ENCODE peak calls at places on chromosome X, in eight cellular contexts. One of them, this sample, is unnamed.

GRCh38 chrX:23525531-23525930 is 141.8 kb upstream of the PRDX4 start:
- DNase-seq in RCC 7860: no peak
- DNase-seq in D341Med: no peak
- DNase-seq in CD4-positive, alpha-beta T cell: no peak
- DNase-seq in Daoy: no peak
- DNase-seq in activated naive CD8-positive, alpha-beta T cell treated with anti-CD3 and anti-CD28 coated beads for 36 hours: no peak
- DNase-seq in right cardiac atrium: no peak
- DNase-seq in BJ: no peak
- DNase-seq in this sample: no peak

GRCh38 chrX:46762963-46763362 is 4.0 kb upstream of the SLC9A7 start:
- DNase-seq in D341Med: no peak
- DNase-seq in activated naive CD8-positive, alpha-beta T cell treated with anti-CD3 and anti-CD28 coated beads for 36 hours: no peak
- DNase-seq in right cardiac atrium: no peak
- DNase-seq in CD4-positive, alpha-beta T cell: no peak
- DNase-seq in RCC 7860: no peak
- DNase-seq in Daoy: no peak
- DNase-seq in BJ: no peak
- DNase-seq in this sample: no peak

GRCh38 chrX:40202456-40202855 is 104.7 kb upstream of the BCOR start:
- DNase-seq in Daoy: no peak
- DNase-seq in D341Med: no peak
- DNase-seq in activated naive CD8-positive, alpha-beta T cell treated with anti-CD3 and anti-CD28 coated beads for 36 hours: no peak
- DNase-seq in RCC 7860: no peak
- DNase-seq in CD4-positive, alpha-beta T cell: no peak
- DNase-seq in BJ: no peak
- DNase-seq in right cardiac atrium: no peak
- DNase-seq in this sample: no peak

GRCh38 chrX:37599735-37600134 is 28.3 kb downstream of the LANCL3 start:
- DNase-seq in BJ: no peak
- DNase-seq in D341Med: no peak
- DNase-seq in Daoy: no peak
- DNase-seq in RCC 7860: no peak
- DNase-seq in CD4-positive, alpha-beta T cell: no peak
- DNase-seq in right cardiac atrium: no peak
- DNase-seq in activated naive CD8-positive, alpha-beta T cell treated with anti-CD3 and anti-CD28 coated beads for 36 hours: no peak
- DNase-seq in this sample: no peak

GRCh38 chrX:110743679-110744340 is 51.8 kb downstream of the CHRDL1 start:
- DNase-seq in Daoy: no peak
- DNase-seq in RCC 7860: no peak
- DNase-seq in D341Med: no peak
- DNase-seq in BJ: peak; percentile 44
- DNase-seq in CD4-positive, alpha-beta T cell: no peak
- DNase-seq in activated naive CD8-positive, alpha-beta T cell treated with anti-CD3 and anti-CD28 coated beads for 36 hours: no peak
- DNase-seq in right cardiac atrium: no peak
- DNase-seq in this sample: no peak

GRCh38 chrX:111519215-111519614 is 7.8 kb downstream of the SERTM2 start:
- DNase-seq in Daoy: no peak
- DNase-seq in CD4-positive, alpha-beta T cell: no peak
- DNase-seq in right cardiac atrium: no peak
- DNase-seq in activated naive CD8-positive, alpha-beta T cell treated with anti-CD3 and anti-CD28 coated beads for 36 hours: no peak
- DNase-seq in RCC 7860: peak; percentile 5
- DNase-seq in BJ: no peak
- DNase-seq in D341Med: no peak
- DNase-seq in this sample: peak; percentile 9

GRCh38 chrX:155027509-155028066 is 944 bp downstream of the FUNDC2 start:
- DNase-seq in BJ: no peak
- DNase-seq in right cardiac atrium: no peak
- DNase-seq in activated naive CD8-positive, alpha-beta T cell treated with anti-CD3 and anti-CD28 coated beads for 36 hours: no peak
- DNase-seq in CD4-positive, alpha-beta T cell: no peak
- DNase-seq in Daoy: peak; percentile 30
- DNase-seq in RCC 7860: peak; percentile 20
- DNase-seq in D341Med: no peak
- DNase-seq in this sample: no peak

GRCh38 chrX:53317365-53318069 is 36.1 kb upstream of the IQSEC2 start:
- DNase-seq in D341Med: peak; percentile 78
- DNase-seq in BJ: no peak
- DNase-seq in activated naive CD8-positive, alpha-beta T cell treated with anti-CD3 and anti-CD28 coated beads for 36 hours: peak; percentile 71
- DNase-seq in CD4-positive, alpha-beta T cell: peak; percentile 53
- DNase-seq in right cardiac atrium: peak; percentile 66
- DNase-seq in RCC 7860: no peak
- DNase-seq in Daoy: peak; percentile 57
- DNase-seq in this sample: peak; percentile 72

GRCh38 chrX:53080628-53081580 is 1.3 kb upstream of the TSPYL2 start:
- DNase-seq in right cardiac atrium: no peak
- DNase-seq in CD4-positive, alpha-beta T cell: no peak
- DNase-seq in Daoy: no peak
- DNase-seq in activated naive CD8-positive, alpha-beta T cell treated with anti-CD3 and anti-CD28 coated beads for 36 hours: no peak
- DNase-seq in RCC 7860: no peak
- DNase-seq in D341Med: no peak
- DNase-seq in BJ: no peak
- DNase-seq in this sample: no peak

GRCh38 chrX:153685179-153685536 is 2.6 kb upstream of the SLC6A8 start:
- DNase-seq in RCC 7860: no peak
- DNase-seq in CD4-positive, alpha-beta T cell: no peak
- DNase-seq in D341Med: no peak
- DNase-seq in Daoy: no peak
- DNase-seq in BJ: no peak
- DNase-seq in right cardiac atrium: no peak
- DNase-seq in activated naive CD8-positive, alpha-beta T cell treated with anti-CD3 and anti-CD28 coated beads for 36 hours: no peak
- DNase-seq in this sample: no peak

GRCh38 chrX:771536-771935 is 140.9 kb downstream of the SHOX start:
- DNase-seq in activated naive CD8-positive, alpha-beta T cell treated with anti-CD3 and anti-CD28 coated beads for 36 hours: no peak
- DNase-seq in CD4-positive, alpha-beta T cell: no peak
- DNase-seq in right cardiac atrium: no peak
- DNase-seq in BJ: no peak
- DNase-seq in RCC 7860: no peak
- DNase-seq in D341Med: no peak
- DNase-seq in Daoy: no peak
- DNase-seq in this sample: no peak

GRCh38 chrX:53435997-53436396 is 1.8 kb upstream of the HSD17B10 start:
- DNase-seq in RCC 7860: peak; percentile 13
- DNase-seq in Daoy: peak; percentile 49
- DNase-seq in CD4-positive, alpha-beta T cell: peak; percentile 34
- DNase-seq in D341Med: peak; percentile 76
- DNase-seq in BJ: no peak
- DNase-seq in activated naive CD8-positive, alpha-beta T cell treated with anti-CD3 and anti-CD28 coated beads for 36 hours: peak; percentile 51
- DNase-seq in right cardiac atrium: peak; percentile 31
- DNase-seq in this sample: peak; percentile 75

GRCh38 chrX:48908600-48908999 is 2.8 kb downstream of the SLC35A2 start:
- DNase-seq in BJ: no peak
- DNase-seq in D341Med: no peak
- DNase-seq in Daoy: no peak
- DNase-seq in CD4-positive, alpha-beta T cell: no peak
- DNase-seq in right cardiac atrium: no peak
- DNase-seq in RCC 7860: no peak
- DNase-seq in activated naive CD8-positive, alpha-beta T cell treated with anti-CD3 and anti-CD28 coated beads for 36 hours: no peak
- DNase-seq in this sample: no peak

GRCh38 chrX:64093761-64094160 is 111.7 kb downstream of the AMER1 start:
- DNase-seq in BJ: no peak
- DNase-seq in D341Med: peak; percentile 10
- DNase-seq in right cardiac atrium: no peak
- DNase-seq in RCC 7860: no peak
- DNase-seq in CD4-positive, alpha-beta T cell: no peak
- DNase-seq in activated naive CD8-positive, alpha-beta T cell treated with anti-CD3 and anti-CD28 coated beads for 36 hours: no peak
- DNase-seq in Daoy: no peak
- DNase-seq in this sample: no peak

This sample was measured in WERI-Rb-1.